ENCODE peak calls at places on chromosomes 7 and 10, in eight cellular contexts. D is RCC 7860; O is COR-L47; A is bronchial epithelial cell; E is endothelial cell; J is activated T-helper 1 cell treated with anti-CD3 and anti-CD28 coated beads, Interleukin-2, amount 50 U/mL, for 16 hours; H is NAMALWA; P is NCI-H1092. M is an unnamed sample.

GRCh38 chr10:84537447-84537931 is 209.1 kb downstream of the CCSER2 start:
- DNase-seq in D (peak), O (peak), A (peak), E (peak), J (no peak), H (peak), P (peak), M (no peak)

GRCh38 chr10:114278140-114278883 is 39.3 kb downstream of the VWA2 start:
- DNase-seq in D (no peak), O (no peak), A (no peak), E (no peak), J (no peak), H (no peak), P (no peak), M (no peak)

GRCh38 chr7:135291809-135292253 is 58.2 kb downstream of the STRA8 start:
- DNase-seq in D (peak), O (peak), A (peak), E (no peak), J (no peak), H (no peak), P (no peak), M (no peak)

GRCh38 chr7:70711441-70711840 is 420.5 kb upstream of the GALNT17 start:
- DNase-seq in D (no peak), O (no peak), A (no peak), E (no peak), J (no peak), H (no peak), P (no peak), M (no peak)

GRCh38 chr7:141369422-141369821 is 181.8 kb upstream of the AGK start:
- DNase-seq in D (no peak), O (no peak), A (no peak), E (no peak), J (no peak), H (no peak), P (peak), M (no peak)

GRCh38 chr7:50303894-50304157 is 690 bp upstream of the IKZF1 start:
- DNase-seq in D (no peak), O (no peak), A (no peak), E (no peak), J (no peak), H (no peak), P (no peak), M (no peak)

GRCh38 chr10:68340358-68341080 is 7.8 kb upstream of the PBLD start:
- DNase-seq in D (no peak), O (no peak), A (no peak), E (no peak), J (no peak), H (no peak), P (no peak), M (no peak)

GRCh38 chr7:159035571-159036073 is 109.0 kb downstream of the VIPR2 start:
- DNase-seq in D (no peak), O (no peak), A (no peak), E (no peak), J (no peak), H (no peak), P (no peak), M (no peak)

GRCh38 chr10:3172081-3172445 is 519 bp downstream of the PITRM1 start:
- DNase-seq in D (peak), O (no peak), A (peak), E (no peak), J (peak), H (no peak), P (no peak), M (no peak)

GRCh38 chr7:157612664-157613561 is 276.1 kb downstream of the DNAJB6 start:
- DNase-seq in D (no peak), O (peak), A (no peak), E (no peak), J (peak), H (no peak), P (no peak), M (peak)

GRCh38 chr10:131905603-131906268 is 4.9 kb downstream of the PPP2R2D start:
- DNase-seq in D (no peak), O (no peak), A (no peak), E (no peak), J (no peak), H (no peak), P (no peak), M (no peak)

GRCh38 chr10:125521721-125522680 is 161.0 kb downstream of the TEX36 start:
- DNase-seq in D (no peak), O (no peak), A (no peak), E (peak), J (no peak), H (peak), P (no peak), M (no peak)

GRCh38 chr10:2760736-2761135 is 306.6 kb upstream of the PFKP start:
- DNase-seq in D (no peak), O (no peak), A (no peak), E (no peak), J (no peak), H (peak), P (no peak), M (no peak)

GRCh38 chr7:84701524-84702306 is 485.1 kb downstream of the SEMA3D start:
- DNase-seq in D (peak), O (no peak), A (peak), E (no peak), J (no peak), H (peak), P (no peak), M (no peak)